ENCODE peak calls at places on chromosomes 1 and 21, in six cellular contexts. M, P, J, Y, D and B are unnamed samples.

GRCh38 chr1:62882161-62882560 is 98.2 kb downstream of the ATG4C start:
- DNase-seq in P (no peak), Y (no peak), D (no peak), J (no peak), M (no peak), B (no peak)

GRCh38 chr21:17848228-17848627 is 29.1 kb upstream of the C21orf91 start:
- DNase-seq in P (peak; percentile 97), Y (peak; percentile 88), M (no peak), J (no peak), D (peak; percentile 97), B (peak; percentile 99)

GRCh38 chr1:67307251-67308060 is at the start of gene IL12RB2:
- DNase-seq in D (no peak), M (no peak), P (no peak), Y (no peak), J (peak; percentile 75), B (no peak)

GRCh38 chr1:180815188-180815587 is 97.5 kb upstream of the KIAA1614 start:
- DNase-seq in J (no peak), D (no peak), P (no peak), Y (no peak), M (no peak), B (no peak)

GRCh38 chr21:46118305-46118870 is 20.5 kb downstream of the COL6A2 start:
- DNase-seq in J (peak; percentile 40), P (no peak), D (no peak), Y (no peak), M (peak; percentile 73), B (no peak)

GRCh38 chr1:15090373-15090772 is 63.2 kb upstream of the TMEM51 start:
- DNase-seq in J (peak; percentile 89), D (no peak), M (no peak), Y (no peak), P (no peak), B (no peak)

GRCh38 chr1:230270185-230270939 is 155.8 kb downstream of the PGBD5 start:
- DNase-seq in J (no peak), Y (peak; percentile 72), P (peak; percentile 12), D (peak; percentile 7), M (no peak), B (peak; percentile 63)

GRCh38 chr1:94398356-94398755 is 19.8 kb upstream of the ABCD3 start:
- DNase-seq in J (no peak), P (peak; percentile 67), Y (no peak), M (no peak), D (peak; percentile 33), B (peak; percentile 76)

GRCh38 chr1:31318146-31318545 is 21.3 kb downstream of the ZCCHC17 start:
- DNase-seq in P (no peak), M (no peak), D (no peak), Y (no peak), J (no peak), B (no peak)

GRCh38 chr1:91335607-91336006 is 69.0 kb downstream of the HFM1 start:
- DNase-seq in D (peak; percentile 14), J (no peak), Y (no peak), M (no peak), P (peak; percentile 12), B (no peak)

GRCh38 chr1:25026757-25027450 is 96.8 kb upstream of the RUNX3 start:
- DNase-seq in D (peak; percentile 7), M (no peak), P (no peak), J (no peak), Y (no peak), B (peak; percentile 62)

GRCh38 chr1:74505133-74505532 is 7.3 kb downstream of the LRRC53 start:
- DNase-seq in D (no peak), P (no peak), Y (no peak), M (no peak), J (no peak), B (no peak)

GRCh38 chr1:36778773-36779172 is 255.5 kb downstream of the GRIK3 start:
- DNase-seq in Y (no peak), M (no peak), D (no peak), J (no peak), P (no peak), B (no peak)

GRCh38 chr1:45930258-45931150 is 127.1 kb downstream of the MAST2 start:
- DNase-seq in P (no peak), M (no peak), D (no peak), Y (no peak), J (no peak), B (no peak)

GRCh38 chr1:103959565-103959964 is 209.9 kb downstream of the AMY1C start:
- DNase-seq in Y (no peak), J (no peak), M (no peak), P (no peak), D (no peak), B (no peak)

GRCh38 chr1:31453384-31454079 is 40.5 kb downstream of the SERINC2 start:
- DNase-seq in J (no peak), Y (no peak), P (no peak), D (no peak), M (no peak), B (no peak)

GRCh38 chr1:8230284-8230605 is 87.7 kb upstream of the SLC45A1 start:
- DNase-seq in M (no peak), Y (no peak), D (no peak), J (no peak), P (no peak), B (no peak)

GRCh38 chr1:170126691-170127090 is 19.1 kb upstream of the NTMT2 start:
- DNase-seq in M (no peak), J (no peak), D (peak; percentile 95), P (peak; percentile 91), Y (peak; percentile 93), B (peak; percentile 91)

GRCh38 chr1:25628741-25629421 is 12.3 kb downstream of the MAN1C1 start:
- DNase-seq in J (no peak), D (no peak), P (no peak), M (no peak), Y (no peak), B (no peak)

GRCh38 chr1:29390491-29391361 is 154.4 kb downstream of the PTPRU start:
- DNase-seq in Y (no peak), D (no peak), J (no peak), M (peak; percentile 61), P (no peak), B (peak; percentile 8)

GRCh38 chr1:234765181-234765580 is 155.2 kb upstream of the IRF2BP2 start:
- DNase-seq in P (no peak), Y (no peak), J (no peak), M (no peak), D (peak; percentile 63), B (no peak)

GRCh38 chr1:204445860-204446412 is 34.3 kb upstream of the PPP1R15B start:
- DNase-seq in D (peak; percentile 27), J (peak; percentile 75), Y (peak; percentile 37), P (peak; percentile 13), M (no peak), B (peak; percentile 40)
- TF ChIP-seq CTCF in D (peak; percentile 50), J (no peak), Y (peak; percentile 55), P (peak; percentile 76), M (no peak), B (peak; percentile 76)

GRCh38 chr1:159204071-159204790 is 444 bp upstream of the ACKR1 start:
- DNase-seq in J (no peak), P (no peak), D (no peak), Y (peak; percentile 72), M (no peak), B (no peak)

GRCh38 chr1:159204791-159205141 is at the start of gene ACKR1:
- DNase-seq in M (no peak), J (no peak), Y (no peak), P (no peak), D (no peak), B (no peak)

GRCh38 chr1:159203621-159204020 is 1.1 kb upstream of the ACKR1 start:
- DNase-seq in M (no peak), P (no peak), J (no peak), D (no peak), Y (peak; percentile 54), B (no peak)

GRCh38 chr1:159207080-159207479 is 2.4 kb downstream of the ACKR1 start:
- DNase-seq in P (no peak), D (no peak), M (no peak), J (no peak), Y (no peak), B (no peak)

GRCh38 chr1:159205225-159205624 is 550 bp downstream of the ACKR1 start:
- DNase-seq in Y (no peak), P (no peak), D (no peak), J (no peak), M (no peak), B (no peak)
- H3K4me3 ChIP-seq in Y (no peak overlapping the region), P (no peak overlapping the region), D (no peak overlapping the region), J (no peak overlapping the region), M (no peak overlapping the region), B (no peak overlapping the region)

DNA sequence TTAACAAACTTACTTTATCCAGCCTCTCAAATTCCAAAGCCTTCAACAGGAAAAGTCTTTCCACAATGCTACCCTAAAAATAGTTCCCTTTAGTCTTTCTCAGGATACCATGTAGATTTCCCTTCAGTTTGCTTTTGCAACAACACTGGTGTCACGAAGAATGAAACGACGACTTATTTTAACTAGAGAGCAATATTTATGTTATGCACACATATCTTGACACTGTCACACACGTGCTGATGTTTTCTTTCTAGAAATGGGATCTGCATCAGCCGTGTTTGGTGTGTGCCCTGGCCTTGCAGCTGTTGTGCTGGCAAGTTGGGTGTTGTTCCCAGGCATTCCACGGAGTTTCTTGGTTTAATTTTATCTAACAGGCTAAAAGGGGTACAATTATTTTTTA is 75.5 kb downstream of the SIPA1L2 start:
- DNase-seq in M (no peak), J (no peak), Y (no peak), D (peak; percentile 25), P (no peak), B (no peak)
- TF ChIP-seq CTCF in M (no peak), J (no peak), Y (no peak), D (no peak), P (no peak), B (no peak)

DNA sequence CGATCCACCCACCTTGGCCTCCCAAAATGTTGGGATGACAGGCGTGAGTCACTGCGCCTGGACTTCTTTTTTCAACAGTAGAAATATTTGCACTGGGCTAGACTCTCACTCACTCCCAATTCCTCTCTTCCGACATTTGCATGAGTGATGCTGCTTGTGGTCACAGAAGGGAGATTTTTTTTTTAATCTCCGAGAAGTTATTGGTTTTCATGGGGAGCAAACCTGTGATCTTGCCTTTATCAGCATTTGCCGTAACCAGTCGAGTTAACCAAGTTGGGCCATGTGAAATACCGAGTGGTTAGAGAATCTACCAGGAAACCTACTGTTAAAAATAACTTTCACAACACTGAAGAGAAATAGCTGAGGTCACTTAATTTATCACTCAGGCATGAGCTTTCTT is 21.0 kb downstream of the ERG start:
- DNase-seq in M (no peak), Y (no peak), P (no peak), D (no peak), J (no peak), B (no peak)
- H3K4me3 ChIP-seq in M (no peak overlapping the region), Y (no peak overlapping the region), P (no peak overlapping the region), D (no peak overlapping the region), J (no peak overlapping the region), B (no peak overlapping the region)

GRCh38 chr1:116359871-116360270 is 13.2 kb upstream of the ATP1A1 start:
- DNase-seq in J (no peak), D (no peak), P (no peak), Y (no peak), M (no peak), B (no peak)

GRCh38 chr1:116361648-116362047 is 11.4 kb upstream of the ATP1A1 start:
- DNase-seq in D (no peak), Y (no peak), M (no peak), P (no peak), J (no peak), B (no peak)

GRCh38 chr1:116362050-116362449 is 11.0 kb upstream of the ATP1A1 start:
- DNase-seq in Y (no peak), D (no peak), P (no peak), M (no peak), J (no peak), B (no peak)

GRCh38 chr1:116359060-116359830 is 13.8 kb upstream of the ATP1A1 start:
- DNase-seq in M (no peak), P (peak; percentile 43), J (no peak), Y (peak; percentile 64), D (no peak), B (peak; percentile 75)

GRCh38 chr1:116360435-116361173 is 12.4 kb upstream of the ATP1A1 start:
- DNase-seq in Y (peak; percentile 55), D (peak; percentile 17), M (no peak), J (no peak), P (no peak), B (peak; percentile 43)
- TF ChIP-seq CTCF in Y (peak; percentile 32), D (peak; percentile 47), M (no peak), J (no peak), P (no peak), B (no peak)